ENCODE peak calls at places on chromosomes 3 and 15, in seven cellular contexts. I, F, A, Z, C, R and T are unnamed samples.

GRCh38 chr15:70486451-70487379 is 276.6 kb downstream of the UACA start:
- DNase-seq in A (peak; percentile 49), F (peak; percentile 86), C (no peak), R (no peak), I (peak; percentile 77), Z (peak; percentile 77), T (no peak)

GRCh38 chr3:18987862-18988447 is 160.4 kb upstream of the KCNH8 start:
- DNase-seq in F (no peak), Z (no peak), I (no peak), R (no peak), C (no peak), A (no peak), T (no peak)

GRCh38 chr15:89770041-89770440 is 6.1 kb upstream of the MESP2 start:
- DNase-seq in R (no peak), A (no peak), C (peak; percentile 40), Z (peak; percentile 58), I (peak; percentile 47), F (peak; percentile 51), T (peak; percentile 45)

GRCh38 chr3:5226783-5227182 is 39.3 kb downstream of the EDEM1 start:
- DNase-seq in A (no peak), Z (peak; percentile 10), R (no peak), C (peak; percentile 43), F (peak; percentile 49), I (peak; percentile 60), T (peak; percentile 58)

GRCh38 chr3:39150803-39151631 is 2.4 kb downstream of the CSRNP1 start:
- DNase-seq in Z (peak; percentile 97), F (peak; percentile 92), I (peak; percentile 98), R (no peak), A (no peak), C (peak; percentile 96), T (peak; percentile 79)

GRCh38 chr15:32885711-32886110 is 167.9 kb downstream of the GREM1 start:
- DNase-seq in Z (no peak), F (no peak), I (no peak), A (no peak), R (no peak), C (no peak), T (no peak)

GRCh38 chr3:9395570-9396300 is 1.7 kb upstream of the SETD5 start:
- DNase-seq in F (no peak), I (peak; percentile 17), Z (no peak), C (peak; percentile 10), R (no peak), A (no peak), T (peak; percentile 6)

GRCh38 chr15:64490598-64491259 is 30.4 kb downstream of the ZNF609 start:
- DNase-seq in R (no peak), A (no peak), F (no peak), I (peak; percentile 28), C (no peak), Z (no peak), T (no peak)

GRCh38 chr15:86555939-86556725 is 476.5 kb downstream of the AGBL1 start:
- DNase-seq in C (no peak), I (no peak), F (no peak), R (no peak), Z (no peak), A (no peak), T (no peak)

GRCh38 chr3:114707225-114707860 is 413.5 kb downstream of the TIGIT start:
- DNase-seq in C (no peak), A (no peak), I (no peak), R (no peak), Z (no peak), F (no peak), T (no peak)

GRCh38 chr3:63519426-63519825 is 133.0 kb upstream of the SNTN start:
- DNase-seq in F (peak; percentile 6), C (no peak), R (no peak), A (no peak), Z (peak; percentile 22), I (peak; percentile 6), T (peak; percentile 17)

GRCh38 chr3:70959506-70959905 is 624.0 kb downstream of the FOXP1 start:
- DNase-seq in F (no peak), I (no peak), A (no peak), R (no peak), Z (no peak), C (no peak), T (no peak)

GRCh38 chr3:16013563-16013962 is 160.9 kb upstream of the GALNT15 start:
- DNase-seq in R (no peak), A (no peak), F (peak; percentile 67), C (peak; percentile 20), I (peak; percentile 51), Z (peak; percentile 41), T (peak; percentile 19)

GRCh38 chr3:127068871-127069270 is 86.0 kb downstream of the PLXNA1 start:
- DNase-seq in Z (no peak), R (no peak), F (no peak), I (no peak), C (no peak), A (no peak), T (no peak)

GRCh38 chr3:107765524-107765923 is 242.8 kb downstream of the BBX start:
- DNase-seq in A (no peak), F (no peak), Z (no peak), I (no peak), R (no peak), C (no peak), T (no peak)

GRCh38 chr3:179098388-179099077 is 26.9 kb upstream of the ZMAT3 start:
- DNase-seq in R (no peak), F (peak; percentile 85), C (peak; percentile 32), I (peak; percentile 39), A (no peak), Z (peak; percentile 79), T (peak; percentile 46)

GRCh38 chr15:93943607-93944006 is 287.8 kb upstream of the MCTP2 start:
- DNase-seq in C (no peak), I (no peak), R (no peak), F (no peak), Z (no peak), A (no peak), T (no peak)

GRCh38 chr15:67937153-67937761 is 97.4 kb upstream of the RNU6-1 start:
- DNase-seq in C (no peak), F (peak; percentile 20), Z (peak; percentile 56), R (no peak), I (no peak), A (no peak), T (no peak)

GRCh38 chr3:31378226-31378625 is 154.5 kb upstream of the STT3B start:
- DNase-seq in R (no peak), Z (no peak), C (no peak), I (no peak), A (no peak), F (no peak), T (no peak)

GRCh38 chr3:70550723-70551319 is 238.4 kb upstream of the MDFIC2 start:
- DNase-seq in C (peak; percentile 71), F (peak; percentile 54), A (peak; percentile 65), I (peak; percentile 66), Z (peak; percentile 56), R (no peak), T (peak; percentile 39)

GRCh38 chr15:89662893-89663673 is 7.8 kb upstream of the KIF7 start:
- DNase-seq in R (no peak), F (peak; percentile 95), Z (peak; percentile 97), C (peak; percentile 91), I (peak; percentile 95), A (no peak), T (peak; percentile 98)

GRCh38 chr3:45904931-45905330 is 18.6 kb downstream of the CCR9 start:
- DNase-seq in Z (no peak), I (no peak), C (no peak), F (no peak), A (no peak), R (no peak), T (no peak)

GRCh38 chr3:59017617-59017984 is 32.2 kb downstream of the CFAP20DC start:
- DNase-seq in Z (no peak), F (no peak), C (no peak), A (no peak), I (no peak), R (no peak), T (no peak)

GRCh38 chr3:119362010-119362409 is 67.8 kb downstream of the ARHGAP31 start:
- DNase-seq in F (no peak), R (no peak), C (no peak), I (no peak), A (no peak), Z (no peak), T (peak; percentile 22)

GRCh38 chr3:45940004-45940780 is 3.1 kb upstream of the CXCR6 start:
- DNase-seq in R (no peak), A (no peak), I (no peak), F (no peak), C (no peak), Z (no peak), T (no peak)

GRCh38 chr3:33722186-33722585 is 4.1 kb upstream of the CLASP2 start:
- DNase-seq in C (no peak), Z (peak; percentile 16), A (no peak), R (no peak), I (no peak), F (no peak), T (no peak)

GRCh38 chr3:49872801-49873281 is 3.1 kb upstream of the CAMKV start:
- DNase-seq in I (no peak), F (no peak), A (no peak), Z (no peak), C (no peak), R (no peak), T (no peak)

GRCh38 chr3:126654571-126655393 is at the start of gene TXNRD3:
- DNase-seq in C (peak; percentile 60), A (peak; percentile 76), R (peak; percentile 79), I (peak; percentile 64), F (peak; percentile 80), Z (peak; percentile 69), T (peak; percentile 85)

GRCh38 chr15:93587046-93587445 is 498.0 kb upstream of the RGMA start:
- DNase-seq in F (no peak), A (no peak), Z (no peak), I (no peak), R (no peak), C (no peak), T (no peak)

GRCh38 chr3:57060089-57060829 is at the start of gene SPATA12:
- DNase-seq in R (no peak), I (peak; percentile 87), F (peak; percentile 93), Z (peak; percentile 86), A (no peak), C (peak; percentile 96), T (peak; percentile 80)

GRCh38 chr15:73951591-73951990 is 25.3 kb downstream of the LOXL1 start:
- DNase-seq in C (no peak), I (no peak), R (no peak), A (no peak), Z (no peak), F (no peak), T (no peak)

GRCh38 chr3:176872771-176873209 is 324.5 kb downstream of the TBL1XR1 start:
- DNase-seq in F (peak; percentile 48), Z (peak; percentile 47), C (peak; percentile 59), A (peak; percentile 17), I (peak; percentile 70), R (peak; percentile 60), T (peak; percentile 79)

GRCh38 chr15:101496198-101496986 is 6.9 kb upstream of the PCSK6 start:
- DNase-seq in F (no peak), Z (no peak), R (no peak), I (no peak), C (no peak), A (no peak), T (no peak)

GRCh38 chr3:20066848-20067617 is 26.8 kb downstream of the KAT2B start:
- DNase-seq in C (no peak), Z (peak; percentile 34), A (no peak), F (no peak), R (no peak), I (no peak), T (no peak)

GRCh38 chr3:123883656-123884257 is 375 bp downstream of the MYLK start:
- DNase-seq in A (no peak), R (no peak), I (no peak), C (no peak), Z (no peak), F (peak; percentile 54), T (peak; percentile 34)

GRCh38 chr3:49723301-49723630 is 485 bp downstream of the GMPPB start:
- DNase-seq in I (peak; percentile 33), A (peak; percentile 28), F (peak; percentile 60), C (peak; percentile 56), R (no peak), Z (peak; percentile 47), T (peak; percentile 43)

GRCh38 chr3:141412087-141412935 is 44.0 kb downstream of the ZBTB38 start:
- DNase-seq in I (peak; percentile 77), Z (peak; percentile 95), R (peak; percentile 74), F (peak; percentile 98), A (peak; percentile 25), C (peak; percentile 93), T (peak; percentile 80)